ENCODE peak calls at places on chromosomes 3 and 15, in four cellular contexts. G is NCI-H460; Z is Right ventricle myocardium superior; I is stimulated activated CD4-positive, alpha-beta T cell treated with anti-CD3 and anti-CD28 coated beads, Interleukin-2, amount 100 ng/mL, for 48 hours. T is an unnamed sample.

GRCh38 chr3:124174463-124174862 is 182.5 kb upstream of the ROPN1 start:
- DNase-seq in I (no peak), Z (no peak), G (no peak), T (no peak)

GRCh38 chr3:5298453-5298852 is 110.9 kb downstream of the EDEM1 start:
- DNase-seq in G (no peak), I (no peak), Z (no peak), T (no peak)

GRCh38 chr3:140216249-140216648 is 281.3 kb downstream of the CLSTN2 start:
- DNase-seq in Z (no peak), G (no peak), I (no peak), T (no peak)

GRCh38 chr3:169112153-169112892 is 551.2 kb downstream of the MECOM start:
- DNase-seq in I (no peak), Z (no peak), G (no peak), T (no peak)

GRCh38 chr3:189563841-189564563 is 67.2 kb upstream of the TP63 start:
- DNase-seq in Z (no peak), I (peak), G (no peak), T (no peak)

GRCh38 chr3:22245122-22245521 is 494.1 kb upstream of the ZNF385D start:
- DNase-seq in G (no peak), Z (no peak), I (no peak), T (peak)

GRCh38 chr15:38367476-38367875 is 86.5 kb upstream of the FAM98B start:
- DNase-seq in I (no peak), Z (no peak), G (no peak), T (no peak)

GRCh38 chr3:93994056-93994455 is 14.1 kb downstream of the ARL13B start:
- DNase-seq in I (no peak), Z (no peak), G (no peak), T (no peak)

GRCh38 chr3:58667229-58667628 is 655 bp upstream of the FAM3D start:
- DNase-seq in G (no peak), Z (no peak), I (no peak), T (no peak)

GRCh38 chr3:184180165-184180564 is 5.5 kb downstream of the AP2M1 start:
- DNase-seq in G (no peak), I (no peak), Z (no peak), T (no peak)

GRCh38 chr3:50139718-50140423 is 15.3 kb upstream of the SEMA3F start:
- DNase-seq in Z (no peak), I (no peak), G (no peak), T (no peak)

GRCh38 chr15:100263721-100264455 is 77.9 kb downstream of the ADAMTS17 start:
- DNase-seq in I (no peak), Z (no peak), G (no peak), T (no peak)

GRCh38 chr3:14434105-14434504 is 31.7 kb downstream of the SLC6A6 start:
- DNase-seq in I (no peak), G (no peak), Z (no peak), T (no peak)

GRCh38 chr15:88788036-88788435 is 15.2 kb upstream of the ACAN start:
- DNase-seq in G (no peak), I (no peak), Z (no peak), T (no peak)

GRCh38 chr15:93330862-93331544 is 242.0 kb upstream of the RGMA start:
- DNase-seq in G (no peak), Z (no peak), I (no peak), T (no peak)

GRCh38 chr3:171135536-171135935 is 109.0 kb upstream of the SLC2A2 start:
- DNase-seq in I (no peak), Z (no peak), G (no peak), T (no peak)

GRCh38 chr15:78372880-78373279 is 32.7 kb downstream of the CRABP1 start:
- DNase-seq in I (no peak), G (no peak), Z (no peak), T (no peak)

GRCh38 chr3:39147711-39148115 is 5.7 kb downstream of the CSRNP1 start:
- DNase-seq in G (no peak), I (no peak), Z (no peak), T (peak)

GRCh38 chr3:50257990-50258389 is 11.0 kb upstream of the SEMA3B start:
- DNase-seq in Z (no peak), I (no peak), G (no peak), T (no peak)

GRCh38 chr3:61571516-61572336 is 10.4 kb downstream of the PTPRG start:
- DNase-seq in Z (no peak), I (no peak), G (no peak), T (peak)

GRCh38 chr3:195708626-195709481 is 11.9 kb upstream of the MUC20 start:
- DNase-seq in Z (peak), I (no peak), G (no peak), T (no peak)

GRCh38 chr3:159804726-159805410 is 183.8 kb upstream of the IL12A start:
- DNase-seq in G (peak), Z (peak), I (peak), T (peak)

GRCh38 chr3:140903196-140903595 is 38.4 kb upstream of the SLC25A36 start:
- DNase-seq in Z (no peak), I (no peak), G (no peak), T (no peak)

GRCh38 chr3:147945968-147946519 is 536.9 kb downstream of the ZIC1 start:
- DNase-seq in Z (peak), I (no peak), G (peak), T (peak)

GRCh38 chr3:40291471-40291870 is 18.0 kb upstream of the EIF1B start:
- DNase-seq in I (no peak), Z (no peak), G (no peak), T (no peak)

GRCh38 chr3:15269091-15269989 is 63.0 kb downstream of the SH3BP5 start:
- DNase-seq in Z (peak), G (peak), I (peak), T (peak)

GRCh38 chr3:194687638-194688206 is 2.0 kb downstream of the FAM43A start:
- DNase-seq in Z (peak), I (peak), G (peak), T (peak)

GRCh38 chr3:149441662-149442442 is 32.6 kb upstream of the TM4SF4 start:
- DNase-seq in Z (no peak), I (no peak), G (no peak), T (no peak)

GRCh38 chr3:13145826-13146642 is 72.8 kb upstream of the IQSEC1 start:
- DNase-seq in I (no peak), Z (no peak), G (no peak), T (no peak)

GRCh38 chr15:100113351-100114075 is 228.3 kb downstream of the ADAMTS17 start:
- DNase-seq in G (no peak), Z (peak), I (no peak), T (peak)

GRCh38 chr3:48215019-48215418 is 8.3 kb upstream of the CAMP start:
- DNase-seq in G (no peak), Z (peak), I (no peak), T (peak)